ENCODE peak calls at places on chromosome 6, in four cellular contexts. G, D, B and Y are unnamed samples.

GRCh38 chr6:56863366-56863765 is 91.5 kb upstream of the BEND6 start:
- DNase-seq in G (peak; percentile 89), D (no peak), B (peak; percentile 80), Y (no peak)

GRCh38 chr6:163457637-163458561 is 43.4 kb downstream of the QKI start:
- DNase-seq in G (peak; percentile 82), D (no peak), B (peak; percentile 81), Y (no peak)

GRCh38 chr6:159969204-159969912 is 476 bp downstream of the IGF2R start:
- DNase-seq in G (no peak), D (peak; percentile 41), B (no peak), Y (peak; percentile 49)

GRCh38 chr6:2744206-2744771 is 6.4 kb downstream of the MYLK4 start:
- DNase-seq in G (peak; percentile 34), D (no peak), B (no peak), Y (peak; percentile 75)

GRCh38 chr6:7763896-7764295 is 38.0 kb downstream of the BMP6 start:
- DNase-seq in G (no peak), D (no peak), B (no peak), Y (no peak)

GRCh38 chr6:118750143-118750542 is 98.8 kb upstream of the CEP85L start:
- DNase-seq in G (no peak), D (no peak), B (no peak), Y (no peak)

GRCh38 chr6:17289491-17290106 is 8.4 kb downstream of the RBM24 start:
- DNase-seq in G (peak; percentile 35), D (no peak), B (peak; percentile 23), Y (peak; percentile 78)

GRCh38 chr6:113654396-113654795 is 202.7 kb upstream of the MARCKS start:
- DNase-seq in G (peak; percentile 97), D (no peak), B (peak; percentile 99), Y (peak; percentile 32)

GRCh38 chr6:15948930-15949900 is 179.7 kb upstream of the MYLIP start:
- DNase-seq in G (peak; percentile 90), D (peak; percentile 73), B (peak; percentile 76), Y (no peak)

GRCh38 chr6:41360314-41360685 is 24.9 kb downstream of the NCR2 start:
- DNase-seq in G (no peak), D (no peak), B (no peak), Y (no peak)

GRCh38 chr6:41428995-41429417 is 93.6 kb downstream of the NCR2 start:
- DNase-seq in G (peak; percentile 54), D (no peak), B (peak; percentile 4), Y (peak; percentile 44)

GRCh38 chr6:21742238-21742660 is 148.7 kb downstream of the SOX4 start:
- DNase-seq in G (peak; percentile 66), D (no peak), B (peak; percentile 97), Y (no peak)

GRCh38 chr6:142399739-142400138 is 97.9 kb downstream of the ADGRG6 start:
- DNase-seq in G (no peak), D (no peak), B (no peak), Y (no peak)

GRCh38 chr6:135314543-135314942 is 133.4 kb downstream of the MYB start:
- DNase-seq in G (no peak), D (no peak), B (no peak), Y (no peak)

GRCh38 chr6:114282268-114282667 is 60.6 kb downstream of the HS3ST5 start:
- DNase-seq in G (no peak), D (no peak), B (no peak), Y (no peak)

GRCh38 chr6:113819169-113819830 is 37.8 kb upstream of the MARCKS start:
- DNase-seq in G (peak; percentile 28), D (no peak), B (no peak), Y (no peak)

GRCh38 chr6:85551264-85551663 is 42.4 kb downstream of the SNX14 start:
- DNase-seq in G (peak; percentile 2), D (peak; percentile 7), B (no peak), Y (no peak)

GRCh38 chr6:31639043-31639442 is 13.4 kb downstream of the BAG6 start:
- DNase-seq in G (no peak), D (no peak), B (no peak), Y (no peak)

GRCh38 chr6:41545174-41545702 is 943 bp upstream of the FOXP4 start:
- DNase-seq in G (no peak), D (no peak), B (no peak), Y (no peak)

GRCh38 chr6:115783402-115784061 is 277.2 kb downstream of the FRK start:
- DNase-seq in G (peak; percentile 8), D (no peak), B (peak; percentile 37), Y (no peak)

GRCh38 chr6:53119772-53120409 is 28.8 kb downstream of the GCM1 start:
- DNase-seq in G (peak; percentile 56), D (no peak), B (peak; percentile 86), Y (no peak)